ENCODE peak calls at places on chromosomes 7 and 10, in ten cellular contexts. One of them, this sample, is unnamed.

GRCh38 chr10:28149760-28150159 is 150.9 kb upstream of the ODAD2 start:
- DNase-seq in EH: no peak
- DNase-seq in stimulated activated naive CD8-positive, alpha-beta T cell treated with anti-CD3 and anti-CD28 coated beads, Interleukin-15, Interleukin-2, amounts not matched to agents 100 U/mL and 50 U/mL, for 24 hours: no peak
- DNase-seq in transverse colon: no peak
- DNase-seq in DMS153: no peak
- DNase-seq in HCT116: no peak
- DNase-seq in stimulated activated CD4-positive, alpha-beta T cell treated with anti-CD3 and anti-CD28 coated beads, TNF-alpha, amount 100 ng/mL, for 24 hours: no peak
- DNase-seq in AG08395: no peak
- DNase-seq in neural crest cell: no peak
- DNase-seq in activated naive CD4-positive, alpha-beta T cell: no peak
- DNase-seq in this sample: no peak

GRCh38 chr7:111159426-111159825 is 68.5 kb downstream of the LRRN3 start:
- DNase-seq in EH: peak; percentile 68
- DNase-seq in stimulated activated naive CD8-positive, alpha-beta T cell treated with anti-CD3 and anti-CD28 coated beads, Interleukin-15, Interleukin-2, amounts not matched to agents 100 U/mL and 50 U/mL, for 24 hours: no peak
- DNase-seq in transverse colon: no peak
- DNase-seq in DMS153: no peak
- DNase-seq in HCT116: no peak
- DNase-seq in stimulated activated CD4-positive, alpha-beta T cell treated with anti-CD3 and anti-CD28 coated beads, TNF-alpha, amount 100 ng/mL, for 24 hours: no peak
- DNase-seq in AG08395: peak; percentile 28
- DNase-seq in neural crest cell: no peak
- DNase-seq in activated naive CD4-positive, alpha-beta T cell: no peak
- DNase-seq in this sample: peak; percentile 61

GRCh38 chr10:35910234-35910633 is 268.1 kb upstream of the FZD8 start:
- DNase-seq in EH: peak; percentile 90
- DNase-seq in stimulated activated naive CD8-positive, alpha-beta T cell treated with anti-CD3 and anti-CD28 coated beads, Interleukin-15, Interleukin-2, amounts not matched to agents 100 U/mL and 50 U/mL, for 24 hours: no peak
- DNase-seq in transverse colon: no peak
- DNase-seq in DMS153: no peak
- DNase-seq in HCT116: no peak
- DNase-seq in stimulated activated CD4-positive, alpha-beta T cell treated with anti-CD3 and anti-CD28 coated beads, TNF-alpha, amount 100 ng/mL, for 24 hours: no peak
- DNase-seq in AG08395: peak; percentile 59
- DNase-seq in neural crest cell: no peak
- DNase-seq in activated naive CD4-positive, alpha-beta T cell: no peak
- DNase-seq in this sample: peak; percentile 94

GRCh38 chr7:50415844-50416243 is 34.3 kb downstream of the FIGNL1 start:
- DNase-seq in EH: no peak
- DNase-seq in stimulated activated naive CD8-positive, alpha-beta T cell treated with anti-CD3 and anti-CD28 coated beads, Interleukin-15, Interleukin-2, amounts not matched to agents 100 U/mL and 50 U/mL, for 24 hours: no peak
- DNase-seq in transverse colon: no peak
- DNase-seq in DMS153: no peak
- DNase-seq in HCT116: no peak
- DNase-seq in stimulated activated CD4-positive, alpha-beta T cell treated with anti-CD3 and anti-CD28 coated beads, TNF-alpha, amount 100 ng/mL, for 24 hours: no peak
- DNase-seq in AG08395: no peak
- DNase-seq in neural crest cell: no peak
- DNase-seq in activated naive CD4-positive, alpha-beta T cell: no peak
- DNase-seq in this sample: no peak

GRCh38 chr7:131653418-131654248 is 97.2 kb upstream of the PODXL start:
- DNase-seq in EH: peak; percentile 53
- DNase-seq in stimulated activated naive CD8-positive, alpha-beta T cell treated with anti-CD3 and anti-CD28 coated beads, Interleukin-15, Interleukin-2, amounts not matched to agents 100 U/mL and 50 U/mL, for 24 hours: no peak
- DNase-seq in transverse colon: no peak
- DNase-seq in DMS153: no peak
- DNase-seq in HCT116: no peak
- DNase-seq in stimulated activated CD4-positive, alpha-beta T cell treated with anti-CD3 and anti-CD28 coated beads, TNF-alpha, amount 100 ng/mL, for 24 hours: no peak
- DNase-seq in AG08395: peak; percentile 57
- DNase-seq in neural crest cell: no peak
- DNase-seq in activated naive CD4-positive, alpha-beta T cell: no peak
- DNase-seq in this sample: no peak

GRCh38 chr7:102813256-102814024 is 64.6 kb downstream of the FAM185A start:
- DNase-seq in EH: no peak
- DNase-seq in stimulated activated naive CD8-positive, alpha-beta T cell treated with anti-CD3 and anti-CD28 coated beads, Interleukin-15, Interleukin-2, amounts not matched to agents 100 U/mL and 50 U/mL, for 24 hours: no peak
- DNase-seq in transverse colon: no peak
- DNase-seq in DMS153: no peak
- DNase-seq in HCT116: no peak
- DNase-seq in stimulated activated CD4-positive, alpha-beta T cell treated with anti-CD3 and anti-CD28 coated beads, TNF-alpha, amount 100 ng/mL, for 24 hours: no peak
- DNase-seq in AG08395: no peak
- DNase-seq in neural crest cell: no peak
- DNase-seq in activated naive CD4-positive, alpha-beta T cell: no peak
- DNase-seq in this sample: no peak

GRCh38 chr7:50610521-50611277 is 45.5 kb upstream of the DDC start:
- DNase-seq in EH: peak; percentile 72
- DNase-seq in stimulated activated naive CD8-positive, alpha-beta T cell treated with anti-CD3 and anti-CD28 coated beads, Interleukin-15, Interleukin-2, amounts not matched to agents 100 U/mL and 50 U/mL, for 24 hours: peak; percentile 20
- DNase-seq in transverse colon: no peak
- DNase-seq in DMS153: no peak
- DNase-seq in HCT116: no peak
- DNase-seq in stimulated activated CD4-positive, alpha-beta T cell treated with anti-CD3 and anti-CD28 coated beads, TNF-alpha, amount 100 ng/mL, for 24 hours: no peak
- DNase-seq in AG08395: peak; percentile 63
- DNase-seq in neural crest cell: no peak
- DNase-seq in activated naive CD4-positive, alpha-beta T cell: no peak
- DNase-seq in this sample: peak; percentile 74

GRCh38 chr10:65231148-65231547 is 1694.7 kb upstream of the LRRTM3 start:
- DNase-seq in EH: no peak
- DNase-seq in stimulated activated naive CD8-positive, alpha-beta T cell treated with anti-CD3 and anti-CD28 coated beads, Interleukin-15, Interleukin-2, amounts not matched to agents 100 U/mL and 50 U/mL, for 24 hours: no peak
- DNase-seq in transverse colon: no peak
- DNase-seq in DMS153: no peak
- DNase-seq in HCT116: no peak
- DNase-seq in stimulated activated CD4-positive, alpha-beta T cell treated with anti-CD3 and anti-CD28 coated beads, TNF-alpha, amount 100 ng/mL, for 24 hours: no peak
- DNase-seq in AG08395: no peak
- DNase-seq in neural crest cell: no peak
- DNase-seq in activated naive CD4-positive, alpha-beta T cell: no peak
- DNase-seq in this sample: no peak

GRCh38 chr7:85474234-85474633 is 287.4 kb upstream of the SEMA3D start:
- DNase-seq in EH: peak; percentile 82
- DNase-seq in stimulated activated naive CD8-positive, alpha-beta T cell treated with anti-CD3 and anti-CD28 coated beads, Interleukin-15, Interleukin-2, amounts not matched to agents 100 U/mL and 50 U/mL, for 24 hours: no peak
- DNase-seq in transverse colon: no peak
- DNase-seq in DMS153: no peak
- DNase-seq in HCT116: no peak
- DNase-seq in stimulated activated CD4-positive, alpha-beta T cell treated with anti-CD3 and anti-CD28 coated beads, TNF-alpha, amount 100 ng/mL, for 24 hours: no peak
- DNase-seq in AG08395: no peak
- DNase-seq in neural crest cell: no peak
- DNase-seq in activated naive CD4-positive, alpha-beta T cell: no peak
- DNase-seq in this sample: no peak

GRCh38 chr7:142807855-142808460 is 37.2 kb downstream of the PRSS2 start:
- DNase-seq in EH: peak; percentile 68
- DNase-seq in stimulated activated naive CD8-positive, alpha-beta T cell treated with anti-CD3 and anti-CD28 coated beads, Interleukin-15, Interleukin-2, amounts not matched to agents 100 U/mL and 50 U/mL, for 24 hours: peak; percentile 51
- DNase-seq in transverse colon: no peak
- DNase-seq in DMS153: no peak
- DNase-seq in HCT116: no peak
- DNase-seq in stimulated activated CD4-positive, alpha-beta T cell treated with anti-CD3 and anti-CD28 coated beads, TNF-alpha, amount 100 ng/mL, for 24 hours: no peak
- DNase-seq in AG08395: no peak
- DNase-seq in neural crest cell: no peak
- DNase-seq in activated naive CD4-positive, alpha-beta T cell: no peak
- DNase-seq in this sample: peak; percentile 45

GRCh38 chr10:61992059-61992460 is 90.6 kb downstream of the ARID5B start:
- DNase-seq in EH: peak; percentile 39
- DNase-seq in stimulated activated naive CD8-positive, alpha-beta T cell treated with anti-CD3 and anti-CD28 coated beads, Interleukin-15, Interleukin-2, amounts not matched to agents 100 U/mL and 50 U/mL, for 24 hours: no peak
- DNase-seq in transverse colon: no peak
- DNase-seq in DMS153: no peak
- DNase-seq in HCT116: no peak
- DNase-seq in stimulated activated CD4-positive, alpha-beta T cell treated with anti-CD3 and anti-CD28 coated beads, TNF-alpha, amount 100 ng/mL, for 24 hours: no peak
- DNase-seq in AG08395: no peak
- DNase-seq in neural crest cell: no peak
- DNase-seq in activated naive CD4-positive, alpha-beta T cell: no peak
- DNase-seq in this sample: peak; percentile 85

GRCh38 chr7:133354546-133355324 is 101.9 kb downstream of the EXOC4 start:
- DNase-seq in EH: peak; percentile 27
- DNase-seq in stimulated activated naive CD8-positive, alpha-beta T cell treated with anti-CD3 and anti-CD28 coated beads, Interleukin-15, Interleukin-2, amounts not matched to agents 100 U/mL and 50 U/mL, for 24 hours: no peak
- DNase-seq in transverse colon: no peak
- DNase-seq in DMS153: no peak
- DNase-seq in HCT116: no peak
- DNase-seq in stimulated activated CD4-positive, alpha-beta T cell treated with anti-CD3 and anti-CD28 coated beads, TNF-alpha, amount 100 ng/mL, for 24 hours: no peak
- DNase-seq in AG08395: no peak
- DNase-seq in neural crest cell: no peak
- DNase-seq in activated naive CD4-positive, alpha-beta T cell: no peak
- DNase-seq in this sample: peak; percentile 15

GRCh38 chr10:34252111-34252510 is 563.0 kb downstream of the PARD3 start:
- DNase-seq in EH: no peak
- DNase-seq in stimulated activated naive CD8-positive, alpha-beta T cell treated with anti-CD3 and anti-CD28 coated beads, Interleukin-15, Interleukin-2, amounts not matched to agents 100 U/mL and 50 U/mL, for 24 hours: no peak
- DNase-seq in transverse colon: no peak
- DNase-seq in DMS153: no peak
- DNase-seq in HCT116: peak; percentile 28
- DNase-seq in stimulated activated CD4-positive, alpha-beta T cell treated with anti-CD3 and anti-CD28 coated beads, TNF-alpha, amount 100 ng/mL, for 24 hours: no peak
- DNase-seq in AG08395: no peak
- DNase-seq in neural crest cell: no peak
- DNase-seq in activated naive CD4-positive, alpha-beta T cell: no peak
- DNase-seq in this sample: no peak